ENCODE peak calls at places on chromosomes 7 and 10, in six cellular contexts. T is adipocyte, F is Caco-2, C is body of pancreas, B is lung, W is left ventricle myocardium inferior. O is an unnamed sample. For H3K9me3, the result is how much of the 10 kb centered on the place peaks cover.

GRCh38 chr7:90604383-90604782 is 8.3 kb downstream of the CDK14 start:
- DNase-seq in T (no peak), F (no peak), C (no peak), B (no peak), W (no peak), O (no peak)

GRCh38 chr7:20440472-20441105 is 109.9 kb downstream of the ITGB8 start:
- DNase-seq in T (peak), F (peak), C (peak), B (no peak), W (no peak), O (no peak)

GRCh38 chr10:14084875-14085274 is 245.8 kb downstream of the FRMD4A start:
- DNase-seq in T (no peak), F (no peak), C (no peak), B (no peak), W (no peak), O (no peak)

GRCh38 chr10:28241766-28242399 is 61.0 kb downstream of the MPP7 start:
- DNase-seq in T (peak), F (peak), C (peak), B (no peak), W (no peak), O (no peak)

GRCh38 chr10:59970396-59971368 is 64.3 kb upstream of the CCDC6 start:
- DNase-seq in T (no peak), F (no peak), C (no peak), B (no peak), W (no peak), O (no peak)

GRCh38 chr7:135441791-135442190 is 68.1 kb downstream of the CNOT4 start:
- DNase-seq in T (peak), F (no peak), C (no peak), B (no peak), W (no peak), O (no peak)

GRCh38 chr10:93471110-93471651 is 11.0 kb downstream of the MYOF start:
- DNase-seq in T (peak), F (peak), C (no peak), B (no peak), W (no peak), O (no peak)

GRCh38 chr10:73340121-73340520 is 18.5 kb downstream of the CFAP70 start:
- DNase-seq in T (no peak), F (no peak), C (no peak), B (no peak), W (no peak), O (no peak)

GRCh38 chr7:10924370-10924769 is 49.3 kb upstream of the PHF14 start:
- DNase-seq in T (no peak), F (no peak), C (no peak), B (no peak), W (no peak), O (no peak)

GRCh38 chr7:145474287-145474686 is 638.4 kb upstream of the TPK1 start:
- DNase-seq in T (no peak), F (no peak), C (no peak), B (no peak), W (no peak), O (no peak)

GRCh38 chr7:145481985-145482384 is 634.6 kb upstream of the CNTNAP2 start:
- DNase-seq in T (no peak), F (no peak), C (no peak), B (no peak), W (no peak), O (no peak)

DNA sequence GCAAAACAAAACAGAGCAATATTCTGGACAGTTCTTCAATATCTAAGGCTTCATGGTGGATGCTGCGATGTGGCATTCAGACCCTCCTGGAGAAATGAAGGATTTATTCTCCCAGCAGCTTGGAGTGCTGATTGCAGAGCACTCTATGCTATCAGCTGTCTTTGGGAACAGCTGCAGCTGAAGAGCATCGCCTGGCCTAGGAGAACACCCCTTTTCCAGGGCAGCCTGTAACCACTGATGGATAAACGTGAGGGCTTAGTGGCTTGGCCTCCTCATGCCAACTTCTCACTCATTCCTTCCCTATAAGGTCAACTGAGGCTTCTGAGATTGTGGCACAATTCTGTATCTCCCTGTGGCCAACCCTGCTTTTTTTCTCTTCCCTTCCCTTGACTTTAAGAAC is 638.0 kb upstream of the CNTNAP2 start:
- DNase-seq in T (no peak), F (no peak), C (no peak), B (no peak), W (no peak), O (no peak)
- H3K9me3 ChIP-seq in T (under half), F (under half), C (under half), B (under half), W (under half), O (under half)

GRCh38 chr7:158348446-158348845 is 239.2 kb downstream of the PTPRN2 start:
- DNase-seq in T (no peak), F (no peak), C (no peak), B (no peak), W (no peak), O (no peak)

GRCh38 chr7:158343936-158344455 is 243.6 kb downstream of the PTPRN2 start:
- DNase-seq in T (no peak), F (no peak), C (no peak), B (no peak), W (no peak), O (no peak)

GRCh38 chr7:158345731-158346130 is 241.9 kb downstream of the PTPRN2 start:
- DNase-seq in T (no peak), F (no peak), C (no peak), B (no peak), W (no peak), O (no peak)

GRCh38 chr7:158343526-158343925 is 244.1 kb downstream of the PTPRN2 start:
- DNase-seq in T (no peak), F (no peak), C (no peak), B (no peak), W (no peak), O (no peak)

DNA sequence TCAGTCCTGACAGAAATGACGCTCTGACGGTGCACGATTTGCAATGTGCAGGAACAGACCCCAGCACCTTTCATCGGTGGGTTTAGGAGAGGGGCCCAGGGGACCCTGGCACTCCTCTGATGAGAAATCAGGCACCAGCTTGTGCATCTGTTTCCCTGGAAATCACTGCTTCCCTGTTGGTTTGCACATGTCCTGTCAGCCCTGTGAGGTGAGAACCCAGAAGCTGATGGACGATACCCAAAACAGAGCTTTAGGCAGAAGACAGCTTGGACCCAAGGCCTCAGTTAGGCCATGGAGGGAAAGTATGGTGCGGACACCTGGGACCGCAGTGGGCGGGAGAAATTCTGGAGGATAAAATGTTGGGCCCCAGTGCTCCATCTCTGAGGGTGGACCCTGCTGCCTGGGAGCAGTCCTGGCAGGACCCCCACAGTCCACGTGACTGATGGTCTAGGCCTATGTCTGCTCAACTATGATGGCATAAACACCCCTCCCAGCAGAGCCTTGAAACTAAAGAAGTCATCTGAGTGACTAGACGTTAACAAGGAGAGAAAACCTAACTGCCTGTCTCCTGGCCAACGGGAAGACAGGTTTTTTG is 242.8 kb downstream of the PTPRN2 start:
- DNase-seq in T (no peak), F (no peak), C (no peak), B (no peak), W (no peak), O (no peak)
- H3K9me3 ChIP-seq in T (under half), F (under half), C (under half), B (under half), W (under half), O (under half)

GRCh38 chr7:118559207-118559606 is 334.7 kb downstream of the ANKRD7 start:
- DNase-seq in T (no peak), F (no peak), C (no peak), B (no peak), W (no peak), O (no peak)
- H3K9me3 ChIP-seq in T (under half), F (under half), C (under half), B (under half), W (under half), O (under half)

GRCh38 chr10:91097313-91097712 is 123.2 kb upstream of the PCGF5 start:
- DNase-seq in T (no peak), F (no peak), C (no peak), B (no peak), W (no peak), O (no peak)
- H3K9me3 ChIP-seq in T (under half), F (under half), C (under half), B (under half), W (under half), O (under half)

GRCh38 chr7:151085329-151085690 is 965 bp upstream of the AGAP3 start:
- DNase-seq in T (no peak), F (no peak), C (peak), B (no peak), W (no peak), O (no peak)

GRCh38 chr7:151083824-151084160 is 499 bp upstream of the TMUB1 start:
- DNase-seq in T (no peak), F (no peak), C (no peak), B (no peak), W (no peak), O (no peak)

GRCh38 chr7:151087247-151088018 is 1.2 kb downstream of the AGAP3 start:
- DNase-seq in T (peak), F (peak), C (peak), B (no peak), W (peak), O (no peak)

GRCh38 chr7:151086802-151087246 is 549 bp downstream of the AGAP3 start:
- DNase-seq in T (peak), F (no peak), C (no peak), B (no peak), W (no peak), O (no peak)

GRCh38 chr7:151085691-151086620 is at the start of gene AGAP3:
- DNase-seq in T (peak), F (peak), C (peak), B (peak), W (peak), O (peak)
- H3K9me3 ChIP-seq in T (under half), F (under half), C (under half), B (under half), W (under half), O (under half)

GRCh38 chr10:121459279-121459764 is 138.9 kb downstream of the FGFR2 start:
- DNase-seq in T (no peak), F (no peak), C (no peak), B (no peak), W (no peak), O (no peak)

GRCh38 chr10:121460733-121461132 is 137.5 kb downstream of the FGFR2 start:
- DNase-seq in T (no peak), F (no peak), C (no peak), B (no peak), W (no peak), O (no peak)

GRCh38 chr10:121462955-121463354 is 135.3 kb downstream of the FGFR2 start:
- DNase-seq in T (no peak), F (no peak), C (no peak), B (no peak), W (no peak), O (no peak)

GRCh38 chr10:121459765-121460453 is 138.3 kb downstream of the FGFR2 start:
- DNase-seq in T (no peak), F (no peak), C (no peak), B (no peak), W (no peak), O (no peak)

GRCh38 chr10:121461307-121461706 is 136.9 kb downstream of the FGFR2 start:
- DNase-seq in T (no peak), F (no peak), C (no peak), B (no peak), W (no peak), O (no peak)
- H3K9me3 ChIP-seq in T (under half), F (under half), C (under half), B (under half), W (under half), O (under half)